ENCODE peak calls at places on chromosomes 16 and 17, in eight cellular contexts. D is upper lobe of left lung, K is prostate gland, S is stomach, Y is spleen, R is breast epithelium, X is heart left ventricle, C is GM12892. H is an unnamed sample.

GRCh38 chr17:2366747-2367494 is 29.6 kb downstream of the SGSM2 start:
- DNase-seq in D (no peak), K (no peak), S (no peak), Y (no peak), R (no peak), X (no peak), C (no peak), H (no peak)

GRCh38 chr16:89294486-89294885 is 77.0 kb downstream of the ZNF778 start:
- DNase-seq in D (no peak), K (no peak), S (no peak), Y (no peak), R (no peak), X (no peak), C (no peak), H (no peak)

GRCh38 chr17:30336369-30337171 is 2.7 kb upstream of the TMIGD1 start:
- DNase-seq in D (no peak), K (no peak), S (peak), Y (no peak), R (no peak), X (no peak), C (no peak), H (peak)

GRCh38 chr16:66840883-66841282 is 3.3 kb upstream of the CA7 start:
- DNase-seq in D (no peak), K (no peak), S (peak), Y (no peak), R (no peak), X (no peak), C (no peak), H (no peak)

GRCh38 chr17:79830763-79831366 is 8.4 kb downstream of the CBX4 start:
- DNase-seq in D (peak), K (no peak), S (no peak), Y (no peak), R (no peak), X (no peak), C (no peak), H (no peak)

GRCh38 chr17:18990331-18990730 is 14.2 kb downstream of the FAM83G start:
- DNase-seq in D (no peak), K (no peak), S (no peak), Y (no peak), R (no peak), X (no peak), C (no peak), H (no peak)

GRCh38 chr17:40063915-40064531 is 1.3 kb downstream of the THRA start:
- DNase-seq in D (no peak), K (no peak), S (no peak), Y (no peak), R (no peak), X (peak), C (no peak), H (peak)

GRCh38 chr16:84144301-84144858 is 597 bp downstream of the HSDL1 start:
- DNase-seq in D (peak), K (peak), S (peak), Y (peak), R (no peak), X (no peak), C (peak), H (peak)

GRCh38 chr17:56009795-56010715 is 143.2 kb upstream of the ANKFN1 start:
- DNase-seq in D (no peak), K (no peak), S (no peak), Y (no peak), R (no peak), X (no peak), C (no peak), H (no peak)

GRCh38 chr17:31508310-31509094 is 117.0 kb downstream of the RAB11FIP4 start:
- DNase-seq in D (peak), K (no peak), S (peak), Y (peak), R (no peak), X (no peak), C (no peak), H (peak)

GRCh38 chr17:65855245-65855644 is 293.8 kb upstream of the AXIN2 start:
- DNase-seq in D (no peak), K (no peak), S (no peak), Y (no peak), R (no peak), X (no peak), C (no peak), H (no peak)

GRCh38 chr17:5209396-5209795 is 17.7 kb upstream of the ZNF594 start:
- DNase-seq in D (no peak), K (no peak), S (no peak), Y (peak), R (no peak), X (no peak), C (no peak), H (no peak)

GRCh38 chr16:62445909-62446308 is 409.7 kb upstream of the CDH8 start:
- DNase-seq in D (no peak), K (no peak), S (no peak), Y (no peak), R (no peak), X (no peak), C (no peak), H (no peak)

GRCh38 chr17:11493947-11494346 is 104.3 kb upstream of the DNAH9 start:
- DNase-seq in D (no peak), K (no peak), S (no peak), Y (no peak), R (no peak), X (no peak), C (no peak), H (no peak)

GRCh38 chr17:66900126-66901010 is 64.1 kb upstream of the CACNG4 start:
- DNase-seq in D (no peak), K (no peak), S (no peak), Y (peak), R (no peak), X (no peak), C (no peak), H (no peak)

GRCh38 chr17:4008496-4009163 is 44.4 kb upstream of the ATP2A3 start:
- DNase-seq in D (peak), K (no peak), S (no peak), Y (no peak), R (no peak), X (no peak), C (no peak), H (no peak)

GRCh38 chr17:39027037-39027436 is 59.8 kb upstream of the FBXO47 start:
- DNase-seq in D (peak), K (peak), S (peak), Y (no peak), R (peak), X (peak), C (peak), H (peak)

GRCh38 chr16:86517652-86518258 is 7.4 kb downstream of the FOXF1 start:
- DNase-seq in D (peak), K (peak), S (peak), Y (no peak), R (no peak), X (peak), C (no peak), H (peak)
- TF ChIP-seq POLR2A in D (no peak), K (no peak), S (no peak), Y (no peak), R (no peak), X (no peak), C (no peak), H (no peak)

DNA sequence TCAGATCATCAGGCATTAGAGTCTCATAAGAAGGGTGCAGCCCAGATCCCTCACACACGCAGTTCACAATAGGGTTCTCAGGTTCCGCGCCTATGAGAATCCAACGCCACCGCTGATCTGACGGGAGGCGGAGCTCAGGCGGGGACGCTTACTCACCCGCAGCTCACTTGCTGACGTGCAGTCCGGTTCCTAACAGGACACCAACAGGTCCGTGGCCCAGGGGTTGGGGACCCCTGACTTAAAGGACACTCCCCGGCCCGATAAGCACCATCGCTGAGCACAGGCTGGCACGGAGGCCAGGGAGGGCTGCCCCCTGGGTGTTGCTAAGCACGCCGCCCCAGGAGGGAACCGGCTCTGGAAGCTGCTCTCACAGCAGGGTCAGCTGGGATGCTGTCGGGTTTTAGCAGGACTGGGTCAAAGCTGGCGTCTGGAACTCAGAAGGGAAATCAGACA is 30.1 kb upstream of the BAHCC1 start:
- DNase-seq in D (peak), K (peak), S (peak), Y (peak), R (peak), X (peak), C (no peak), H (no peak)
- TF ChIP-seq POLR2A in D (no peak), K (peak), S (no peak), Y (no peak), R (peak), X (no peak), C (no peak), H (no peak)

DNA sequence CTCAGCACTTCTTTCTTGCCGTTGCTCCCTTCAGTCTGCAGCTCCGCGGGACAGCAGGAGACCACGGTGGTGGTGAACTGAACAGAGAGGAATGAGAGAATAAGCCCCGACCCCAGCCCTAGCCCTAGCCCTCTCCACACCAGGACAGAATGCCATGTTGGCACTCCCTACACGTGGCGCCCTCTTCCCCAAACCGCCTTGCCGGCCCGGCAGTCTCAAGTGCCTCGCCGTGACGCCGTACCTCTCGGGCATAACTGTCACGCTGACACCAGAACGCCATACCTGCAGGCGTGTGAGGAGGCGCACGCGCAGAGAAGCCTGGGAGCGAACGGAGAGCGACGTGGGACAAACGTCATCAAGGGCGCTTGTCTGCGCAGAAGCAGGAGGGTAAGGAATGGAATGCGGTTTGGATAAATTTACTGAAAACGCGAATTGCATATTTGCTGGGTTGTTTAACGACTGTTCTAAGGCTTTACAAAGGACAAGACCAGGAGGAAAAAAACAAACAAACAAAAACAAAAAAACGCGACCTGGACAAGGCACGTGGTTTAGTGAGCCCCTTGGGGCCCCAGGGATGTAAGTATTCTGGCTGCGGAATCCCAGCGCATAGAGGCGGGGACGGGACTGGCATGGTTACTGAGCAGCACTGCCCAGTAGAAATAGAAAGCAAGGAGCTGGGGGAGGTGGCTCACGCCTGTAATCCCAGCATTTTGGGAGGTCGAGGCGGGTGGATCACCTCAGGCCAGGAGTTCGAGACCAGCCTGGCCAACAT is at the start of gene AARSD1:
- DNase-seq in D (peak), K (peak), S (peak), Y (peak), R (peak), X (peak), C (peak), H (peak)
- TF ChIP-seq POLR2A in D (peak), K (peak), S (peak), Y (no peak), R (peak), X (peak), C (peak), H (peak)

DNA sequence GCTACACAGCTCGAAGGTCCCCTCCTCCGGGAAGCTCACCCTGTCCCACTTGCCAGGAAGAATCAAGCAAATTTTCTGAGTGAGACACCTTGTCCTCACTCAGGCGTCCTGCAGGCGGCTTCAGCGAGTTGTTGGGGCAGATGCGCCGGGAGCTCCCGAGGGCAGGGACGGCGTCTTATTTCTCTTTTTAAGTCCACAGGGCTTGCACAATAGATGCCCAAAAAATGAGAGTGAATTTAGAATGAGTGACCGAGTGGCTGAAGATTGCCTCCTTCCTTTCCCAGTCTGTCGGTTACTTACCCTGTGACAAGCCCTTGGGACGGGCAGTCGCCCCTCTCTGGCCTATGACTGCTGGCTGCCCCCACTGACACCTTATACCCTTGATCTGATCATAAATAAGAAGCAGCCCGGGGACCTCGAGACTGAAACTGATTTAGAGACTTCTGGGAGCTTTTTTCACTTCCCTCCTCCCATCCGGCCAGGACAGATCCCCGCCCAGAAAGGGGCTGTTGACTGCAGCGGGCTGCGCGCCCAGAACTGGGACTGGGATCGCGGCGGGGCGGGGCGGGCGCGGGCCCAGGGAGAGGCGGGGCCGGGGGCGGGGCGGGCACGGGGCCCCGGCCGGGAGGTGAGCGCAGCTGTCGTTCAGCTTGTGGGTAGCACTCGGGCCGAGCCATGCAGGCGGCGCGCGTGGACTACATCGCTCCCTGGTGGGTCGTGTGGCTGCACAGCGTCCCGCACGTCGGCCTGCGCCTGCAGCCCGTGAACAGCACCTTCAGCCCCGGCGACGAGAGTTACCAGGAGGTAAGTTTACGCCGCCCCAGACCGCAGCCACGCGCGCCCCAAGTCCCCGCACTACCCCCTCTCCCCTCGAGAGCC is at the start of gene TTYH2:
- DNase-seq in D (peak), K (peak), S (peak), Y (peak), R (peak), X (peak), C (peak), H (peak)
- TF ChIP-seq POLR2A in D (no peak), K (peak), S (no peak), Y (no peak), R (no peak), X (peak), C (peak), H (peak)

GRCh38 chr17:61399131-61400057 is at the start of gene TBX2:
- DNase-seq in D (peak), K (no peak), S (peak), Y (peak), R (peak), X (peak), C (no peak), H (no peak)
- TF ChIP-seq POLR2A in D (peak), K (no peak), S (no peak), Y (no peak), R (no peak), X (peak), C (no peak), H (no peak)

H was measured in erythroblast.